ENCODE peak calls at places on chromosome 3, in ten cellular contexts. One of them, this sample, is unnamed.

GRCh38 chr3:31053299-31053698 is 158.8 kb upstream of the GADL1 start:
- DNase-seq in sigmoid colon: no peak
- DNase-seq in endodermal cell: no peak
- DNase-seq in right lobe of liver: no peak
- DNase-seq in GM23248: no peak
- DNase-seq in CD8-positive, alpha-beta memory T cell: no peak
- DNase-seq in lower lobe of right lung: no peak
- DNase-seq in kidney: no peak
- DNase-seq in right atrium auricular region: no peak
- DNase-seq in H1: no peak
- DNase-seq in this sample: no peak

GRCh38 chr3:4078903-4079302 is 224.3 kb upstream of the SETMAR start:
- DNase-seq in sigmoid colon: no peak
- DNase-seq in endodermal cell: no peak
- DNase-seq in right lobe of liver: no peak
- DNase-seq in GM23248: no peak
- DNase-seq in CD8-positive, alpha-beta memory T cell: no peak
- DNase-seq in lower lobe of right lung: no peak
- DNase-seq in kidney: no peak
- DNase-seq in right atrium auricular region: no peak
- DNase-seq in H1: no peak
- DNase-seq in this sample: no peak

GRCh38 chr3:113812854-113813253 is 25.7 kb upstream of the GRAMD1C start:
- DNase-seq in sigmoid colon: no peak
- DNase-seq in endodermal cell: no peak
- DNase-seq in right lobe of liver: no peak
- DNase-seq in GM23248: no peak
- DNase-seq in CD8-positive, alpha-beta memory T cell: no peak
- DNase-seq in lower lobe of right lung: no peak
- DNase-seq in kidney: no peak
- DNase-seq in right atrium auricular region: no peak
- DNase-seq in H1: no peak
- DNase-seq in this sample: no peak

GRCh38 chr3:71695000-71695482 is 30.2 kb downstream of the EIF4E3 start:
- DNase-seq in sigmoid colon: no peak
- DNase-seq in endodermal cell: no peak
- DNase-seq in right lobe of liver: no peak
- DNase-seq in GM23248: no peak
- DNase-seq in CD8-positive, alpha-beta memory T cell: no peak
- DNase-seq in lower lobe of right lung: no peak
- DNase-seq in kidney: no peak
- DNase-seq in right atrium auricular region: no peak
- DNase-seq in H1: no peak
- DNase-seq in this sample: no peak

GRCh38 chr3:85161544-85161943 is 202.8 kb downstream of the CADM2 start:
- DNase-seq in sigmoid colon: no peak
- DNase-seq in endodermal cell: no peak
- DNase-seq in right lobe of liver: no peak
- DNase-seq in GM23248: no peak
- DNase-seq in CD8-positive, alpha-beta memory T cell: no peak
- DNase-seq in lower lobe of right lung: no peak
- DNase-seq in kidney: no peak
- DNase-seq in right atrium auricular region: no peak
- DNase-seq in H1: no peak
- DNase-seq in this sample: peak; percentile 36

GRCh38 chr3:186413615-186414415 is 51.8 kb upstream of the DGKG start:
- DNase-seq in sigmoid colon: peak; percentile 94
- DNase-seq in endodermal cell: peak; percentile 74
- DNase-seq in right lobe of liver: peak; percentile 85
- DNase-seq in GM23248: peak; percentile 42
- DNase-seq in CD8-positive, alpha-beta memory T cell: peak; percentile 4
- DNase-seq in lower lobe of right lung: peak; percentile 51
- DNase-seq in kidney: peak; percentile 93
- DNase-seq in right atrium auricular region: peak; percentile 60
- DNase-seq in H1: peak; percentile 23
- DNase-seq in this sample: no peak

GRCh38 chr3:31853580-31853979 is 127.5 kb downstream of the OSBPL10 start:
- DNase-seq in sigmoid colon: no peak
- DNase-seq in endodermal cell: no peak
- DNase-seq in right lobe of liver: no peak
- DNase-seq in GM23248: no peak
- DNase-seq in CD8-positive, alpha-beta memory T cell: no peak
- DNase-seq in lower lobe of right lung: no peak
- DNase-seq in kidney: no peak
- DNase-seq in right atrium auricular region: no peak
- DNase-seq in H1: no peak
- DNase-seq in this sample: no peak

GRCh38 chr3:150613709-150614480 is 10.8 kb downstream of the SELENOT start:
- DNase-seq in sigmoid colon: no peak
- DNase-seq in endodermal cell: no peak
- DNase-seq in right lobe of liver: no peak
- DNase-seq in GM23248: no peak
- DNase-seq in CD8-positive, alpha-beta memory T cell: no peak
- DNase-seq in lower lobe of right lung: no peak
- DNase-seq in kidney: no peak
- DNase-seq in right atrium auricular region: no peak
- DNase-seq in H1: no peak
- DNase-seq in this sample: no peak

GRCh38 chr3:49711489-49711888 is 8.0 kb downstream of the AMIGO3 start:
- DNase-seq in sigmoid colon: peak; percentile 34
- DNase-seq in endodermal cell: no peak
- DNase-seq in right lobe of liver: no peak
- DNase-seq in GM23248: no peak
- DNase-seq in CD8-positive, alpha-beta memory T cell: no peak
- DNase-seq in lower lobe of right lung: no peak
- DNase-seq in kidney: peak; percentile 25
- DNase-seq in right atrium auricular region: no peak
- DNase-seq in H1: no peak
- DNase-seq in this sample: no peak

GRCh38 chr3:49709852-49710251 is 9.6 kb downstream of the AMIGO3 start:
- DNase-seq in sigmoid colon: no peak
- DNase-seq in endodermal cell: no peak
- DNase-seq in right lobe of liver: no peak
- DNase-seq in GM23248: no peak
- DNase-seq in CD8-positive, alpha-beta memory T cell: no peak
- DNase-seq in lower lobe of right lung: no peak
- DNase-seq in kidney: no peak
- DNase-seq in right atrium auricular region: no peak
- DNase-seq in H1: no peak
- DNase-seq in this sample: no peak

GRCh38 chr3:49713336-49714105 is 6.0 kb downstream of the AMIGO3 start:
- DNase-seq in sigmoid colon: peak; percentile 58
- DNase-seq in endodermal cell: no peak
- DNase-seq in right lobe of liver: no peak
- DNase-seq in GM23248: no peak
- DNase-seq in CD8-positive, alpha-beta memory T cell: no peak
- DNase-seq in lower lobe of right lung: no peak
- DNase-seq in kidney: peak; percentile 62
- DNase-seq in right atrium auricular region: no peak
- DNase-seq in H1: no peak
- DNase-seq in this sample: no peak

GRCh38 chr3:49712631-49713317 is 6.7 kb downstream of the AMIGO3 start:
- DNase-seq in sigmoid colon: peak; percentile 58
- DNase-seq in endodermal cell: no peak
- DNase-seq in right lobe of liver: no peak
- DNase-seq in GM23248: no peak
- DNase-seq in CD8-positive, alpha-beta memory T cell: no peak
- DNase-seq in lower lobe of right lung: no peak
- DNase-seq in kidney: peak; percentile 41
- DNase-seq in right atrium auricular region: no peak
- DNase-seq in H1: no peak
- DNase-seq in this sample: no peak

GRCh38 chr3:49712166-49712565 is 7.3 kb downstream of the AMIGO3 start:
- DNase-seq in sigmoid colon: peak; percentile 52
- DNase-seq in endodermal cell: no peak
- DNase-seq in right lobe of liver: no peak
- DNase-seq in GM23248: no peak
- DNase-seq in CD8-positive, alpha-beta memory T cell: no peak
- DNase-seq in lower lobe of right lung: no peak
- DNase-seq in kidney: peak; percentile 40
- DNase-seq in right atrium auricular region: no peak
- DNase-seq in H1: no peak
- DNase-seq in this sample: no peak
- H3K4me3 ChIP-seq in sigmoid colon: no peak overlapping the region
- H3K4me3 ChIP-seq in endodermal cell: no peak overlapping the region
- H3K4me3 ChIP-seq in right lobe of liver: no peak overlapping the region
- H3K4me3 ChIP-seq in GM23248: no peak overlapping the region
- H3K4me3 ChIP-seq in CD8-positive, alpha-beta memory T cell: no peak overlapping the region
- H3K4me3 ChIP-seq in lower lobe of right lung: no peak overlapping the region
- H3K4me3 ChIP-seq in kidney: no peak overlapping the region
- H3K4me3 ChIP-seq in right atrium auricular region: no peak overlapping the region
- H3K4me3 ChIP-seq in H1: no peak overlapping the region
- H3K4me3 ChIP-seq in this sample: no peak overlapping the region

DNA sequence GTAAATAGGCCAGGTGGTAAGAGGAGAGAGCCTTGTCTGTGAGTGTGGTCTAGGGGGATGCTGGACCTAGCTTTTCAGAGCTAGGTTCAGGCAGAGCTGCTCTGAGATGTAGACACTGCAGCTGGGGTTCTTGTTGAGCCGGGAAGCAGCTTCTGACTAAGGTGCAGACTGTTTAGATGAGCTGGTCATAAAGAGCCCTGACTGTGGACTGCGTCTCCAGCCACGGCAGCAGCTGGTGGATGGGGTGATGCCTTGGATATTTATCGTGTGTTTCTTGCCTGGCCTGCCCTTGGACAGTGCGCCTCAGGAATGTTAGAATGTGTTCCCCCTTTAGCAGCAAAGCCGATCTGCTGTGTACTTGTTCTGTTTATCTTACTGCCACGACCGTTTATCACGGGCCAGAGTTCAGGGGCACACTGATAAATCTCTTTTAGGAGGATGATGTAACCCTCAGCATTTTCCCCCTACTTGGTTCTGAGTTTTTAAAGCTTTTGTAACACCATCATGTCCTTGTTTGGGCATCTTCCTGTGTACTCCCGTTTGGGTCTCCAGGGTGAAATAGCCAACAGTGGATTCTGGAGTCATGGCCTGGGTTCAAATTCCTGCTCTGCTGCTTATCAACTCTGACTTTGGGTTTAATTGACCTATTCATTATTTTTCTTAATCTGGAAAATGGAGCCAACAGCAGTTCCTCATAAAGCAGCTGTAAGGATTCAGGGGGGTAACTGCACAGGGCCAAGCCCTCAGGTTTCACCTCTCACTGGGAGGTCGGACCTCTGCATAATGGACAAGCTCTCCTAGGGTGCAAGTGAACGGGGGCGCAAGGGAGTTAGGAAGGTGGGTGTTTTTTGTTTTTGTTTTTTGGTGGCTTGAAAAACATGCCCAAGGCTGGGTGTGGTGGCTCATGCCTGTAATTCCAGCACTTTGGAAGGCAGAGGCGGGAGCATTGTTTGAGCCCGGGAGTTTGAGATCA is 51.4 kb downstream of the FLNB start:
- DNase-seq in sigmoid colon: peak; percentile 91
- DNase-seq in endodermal cell: no peak
- DNase-seq in right lobe of liver: peak; percentile 88
- DNase-seq in GM23248: peak; percentile 94
- DNase-seq in CD8-positive, alpha-beta memory T cell: no peak
- DNase-seq in lower lobe of right lung: no peak
- DNase-seq in kidney: peak; percentile 81
- DNase-seq in right atrium auricular region: peak; percentile 69
- DNase-seq in H1: no peak
- DNase-seq in this sample: peak; percentile 60
- H3K4me1 ChIP-seq in sigmoid colon: peaks cover 73% of the 10 kb centered on the region
- H3K4me1 ChIP-seq in endodermal cell: peaks cover 23% of the 10 kb centered on the region
- H3K4me1 ChIP-seq in right lobe of liver: peaks cover 50% of the 10 kb centered on the region
- H3K4me1 ChIP-seq in GM23248: peaks cover 83% of the 10 kb centered on the region
- H3K4me1 ChIP-seq in CD8-positive, alpha-beta memory T cell: peaks cover 9% of the 10 kb centered on the region
- H3K4me1 ChIP-seq in lower lobe of right lung: peaks cover 16% of the 10 kb centered on the region
- H3K4me1 ChIP-seq in kidney: peaks cover 25% of the 10 kb centered on the region
- H3K4me1 ChIP-seq in right atrium auricular region: peaks cover 43% of the 10 kb centered on the region
- H3K4me1 ChIP-seq in H1: peaks cover 23% of the 10 kb centered on the region
- H3K4me1 ChIP-seq in this sample: peaks cover 47% of the 10 kb centered on the region

GRCh38 chr3:184582998-184583344 is 21.4 kb downstream of the EPHB3 start:
- DNase-seq in sigmoid colon: no peak
- DNase-seq in endodermal cell: peak; percentile 68
- DNase-seq in right lobe of liver: no peak
- DNase-seq in GM23248: no peak
- DNase-seq in CD8-positive, alpha-beta memory T cell: no peak
- DNase-seq in lower lobe of right lung: no peak
- DNase-seq in kidney: no peak
- DNase-seq in right atrium auricular region: no peak
- DNase-seq in H1: no peak
- DNase-seq in this sample: no peak

GRCh38 chr3:184583345-184584000 is 21.9 kb downstream of the EPHB3 start:
- DNase-seq in sigmoid colon: no peak
- DNase-seq in endodermal cell: peak; percentile 71
- DNase-seq in right lobe of liver: no peak
- DNase-seq in GM23248: peak; percentile 82
- DNase-seq in CD8-positive, alpha-beta memory T cell: no peak
- DNase-seq in lower lobe of right lung: no peak
- DNase-seq in kidney: no peak
- DNase-seq in right atrium auricular region: no peak
- DNase-seq in H1: no peak
- DNase-seq in this sample: no peak

GRCh38 chr3:184581331-184582210 is 20.0 kb downstream of the EPHB3 start:
- DNase-seq in sigmoid colon: no peak
- DNase-seq in endodermal cell: no peak
- DNase-seq in right lobe of liver: peak; percentile 89
- DNase-seq in GM23248: no peak
- DNase-seq in CD8-positive, alpha-beta memory T cell: no peak
- DNase-seq in lower lobe of right lung: no peak
- DNase-seq in kidney: no peak
- DNase-seq in right atrium auricular region: no peak
- DNase-seq in H1: no peak
- DNase-seq in this sample: peak; percentile 57

GRCh38 chr3:184584001-184584891 is 22.7 kb downstream of the EPHB3 start:
- DNase-seq in sigmoid colon: no peak
- DNase-seq in endodermal cell: peak; percentile 88
- DNase-seq in right lobe of liver: no peak
- DNase-seq in GM23248: no peak
- DNase-seq in CD8-positive, alpha-beta memory T cell: no peak
- DNase-seq in lower lobe of right lung: no peak
- DNase-seq in kidney: no peak
- DNase-seq in right atrium auricular region: no peak
- DNase-seq in H1: no peak
- DNase-seq in this sample: peak; percentile 39

DNA sequence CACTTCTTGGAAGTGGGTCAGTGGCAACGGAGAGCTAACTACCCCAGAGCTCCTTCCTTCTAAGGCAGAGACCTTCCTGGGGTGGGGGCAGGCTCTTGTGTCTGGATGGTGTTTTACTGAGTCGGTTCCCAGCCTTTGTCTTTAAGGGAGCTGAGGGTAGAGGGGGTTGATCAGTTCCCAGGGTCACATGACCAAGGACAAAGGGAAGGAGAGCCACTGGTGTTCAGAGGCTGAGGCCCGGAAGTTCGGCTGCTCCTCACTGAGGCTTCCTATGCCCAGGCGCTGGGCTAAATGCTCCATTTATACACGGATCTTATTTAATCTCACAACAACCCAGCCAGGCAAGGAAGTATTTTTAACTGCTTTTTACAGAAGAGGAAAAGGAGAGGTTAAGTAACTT is 21.0 kb downstream of the EPHB3 start:
- DNase-seq in sigmoid colon: peak; percentile 86
- DNase-seq in endodermal cell: peak; percentile 80
- DNase-seq in right lobe of liver: no peak
- DNase-seq in GM23248: peak; percentile 91
- DNase-seq in CD8-positive, alpha-beta memory T cell: no peak
- DNase-seq in lower lobe of right lung: no peak
- DNase-seq in kidney: no peak
- DNase-seq in right atrium auricular region: peak; percentile 77
- DNase-seq in H1: no peak
- DNase-seq in this sample: peak; percentile 53
- H3K4me3 ChIP-seq in sigmoid colon: peak overlapping the region; percentile 65
- H3K4me3 ChIP-seq in endodermal cell: peak overlapping the region; percentile 72
- H3K4me3 ChIP-seq in right lobe of liver: no peak overlapping the region
- H3K4me3 ChIP-seq in GM23248: peak overlapping the region; percentile 76
- H3K4me3 ChIP-seq in CD8-positive, alpha-beta memory T cell: no peak overlapping the region
- H3K4me3 ChIP-seq in lower lobe of right lung: peak overlapping the region; percentile 59
- H3K4me3 ChIP-seq in kidney: peak overlapping the region; percentile 57
- H3K4me3 ChIP-seq in right atrium auricular region: peak overlapping the region; percentile 51
- H3K4me3 ChIP-seq in H1: peak overlapping the region; percentile 71
- H3K4me3 ChIP-seq in this sample: no peak overlapping the region

DNA sequence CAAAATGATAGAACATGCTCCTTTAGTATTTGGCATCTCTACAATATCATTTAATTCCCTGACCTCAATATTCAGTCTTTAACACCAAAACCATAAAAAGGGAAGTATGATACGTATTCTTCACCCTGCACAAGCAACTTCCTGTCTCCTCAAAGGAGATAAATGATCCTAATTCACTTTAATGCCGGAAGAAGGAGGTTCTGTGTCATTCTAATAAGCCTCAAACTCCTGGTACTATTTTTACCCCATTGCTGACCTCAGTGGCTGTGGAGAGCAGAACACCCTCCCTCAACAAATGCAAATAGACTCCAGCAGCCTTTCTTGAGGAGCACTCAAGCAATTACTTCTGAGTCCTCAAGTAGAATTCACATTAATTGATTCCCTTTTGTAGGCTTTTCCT is 173.3 kb downstream of the TMEM108 start:
- DNase-seq in sigmoid colon: no peak
- DNase-seq in endodermal cell: peak; percentile 51
- DNase-seq in right lobe of liver: no peak
- DNase-seq in GM23248: no peak
- DNase-seq in CD8-positive, alpha-beta memory T cell: no peak
- DNase-seq in lower lobe of right lung: no peak
- DNase-seq in kidney: no peak
- DNase-seq in right atrium auricular region: no peak
- DNase-seq in H1: peak; percentile 31
- DNase-seq in this sample: no peak
- H3K4me1 ChIP-seq in sigmoid colon: no peaks in the 10 kb centered on the region
- H3K4me1 ChIP-seq in endodermal cell: peaks cover 5% of the 10 kb centered on the region
- H3K4me1 ChIP-seq in right lobe of liver: no peaks in the 10 kb centered on the region
- H3K4me1 ChIP-seq in GM23248: no peaks in the 10 kb centered on the region
- H3K4me1 ChIP-seq in CD8-positive, alpha-beta memory T cell: no peaks in the 10 kb centered on the region
- H3K4me1 ChIP-seq in lower lobe of right lung: peaks cover 17% of the 10 kb centered on the region
- H3K4me1 ChIP-seq in kidney: no peaks in the 10 kb centered on the region
- H3K4me1 ChIP-seq in right atrium auricular region: no peaks in the 10 kb centered on the region
- H3K4me1 ChIP-seq in H1: peaks cover 5% of the 10 kb centered on the region
- H3K4me1 ChIP-seq in this sample: no peaks in the 10 kb centered on the region

This sample was measured in mucosa of descending colon.